ENCODE peak calls at places on chromosomes 7 and 10, in eight cellular contexts. One of them, this sample, is unnamed.

GRCh38 chr7:130272456-130273080 is 5.9 kb downstream of the CPA2 start:
- DNase-seq in A549: no peak
- DNase-seq in CD4-positive, alpha-beta T cell: no peak
- DNase-seq in endodermal cell: peak
- DNase-seq in RWPE1: peak
- DNase-seq in colonic mucosa: no peak
- DNase-seq in ovary: peak
- DNase-seq in transverse colon: no peak
- DNase-seq in this sample: peak

GRCh38 chr10:127911218-127911866 is 4.4 kb downstream of the PTPRE start:
- DNase-seq in A549: no peak
- DNase-seq in CD4-positive, alpha-beta T cell: no peak
- DNase-seq in endodermal cell: peak
- DNase-seq in RWPE1: no peak
- DNase-seq in colonic mucosa: no peak
- DNase-seq in ovary: no peak
- DNase-seq in transverse colon: no peak
- DNase-seq in this sample: no peak

GRCh38 chr7:142455392-142455791 is 197.5 kb upstream of the PRSS58 start:
- DNase-seq in A549: no peak
- DNase-seq in CD4-positive, alpha-beta T cell: no peak
- DNase-seq in endodermal cell: no peak
- DNase-seq in RWPE1: no peak
- DNase-seq in colonic mucosa: no peak
- DNase-seq in ovary: no peak
- DNase-seq in transverse colon: no peak
- DNase-seq in this sample: no peak

GRCh38 chr7:123675092-123675473 is 19.4 kb downstream of the LMOD2 start:
- DNase-seq in A549: no peak
- DNase-seq in CD4-positive, alpha-beta T cell: no peak
- DNase-seq in endodermal cell: no peak
- DNase-seq in RWPE1: peak
- DNase-seq in colonic mucosa: no peak
- DNase-seq in ovary: no peak
- DNase-seq in transverse colon: no peak
- DNase-seq in this sample: no peak

GRCh38 chr7:30836991-30837390 is 65.8 kb downstream of the MINDY4 start:
- DNase-seq in A549: no peak
- DNase-seq in CD4-positive, alpha-beta T cell: no peak
- DNase-seq in endodermal cell: no peak
- DNase-seq in RWPE1: no peak
- DNase-seq in colonic mucosa: no peak
- DNase-seq in ovary: no peak
- DNase-seq in transverse colon: no peak
- DNase-seq in this sample: no peak

GRCh38 chr7:93378131-93378530 is 146.0 kb downstream of the VPS50 start:
- DNase-seq in A549: no peak
- DNase-seq in CD4-positive, alpha-beta T cell: no peak
- DNase-seq in endodermal cell: no peak
- DNase-seq in RWPE1: no peak
- DNase-seq in colonic mucosa: no peak
- DNase-seq in ovary: no peak
- DNase-seq in transverse colon: no peak
- DNase-seq in this sample: no peak

GRCh38 chr10:38118072-38118807 is 24.1 kb downstream of the ZNF37A start:
- DNase-seq in A549: peak
- DNase-seq in CD4-positive, alpha-beta T cell: no peak
- DNase-seq in endodermal cell: no peak
- DNase-seq in RWPE1: no peak
- DNase-seq in colonic mucosa: no peak
- DNase-seq in ovary: no peak
- DNase-seq in transverse colon: no peak
- DNase-seq in this sample: no peak

GRCh38 chr7:25122373-25122772 is 2.7 kb downstream of the CYCS start:
- DNase-seq in A549: no peak
- DNase-seq in CD4-positive, alpha-beta T cell: no peak
- DNase-seq in endodermal cell: peak
- DNase-seq in RWPE1: no peak
- DNase-seq in colonic mucosa: no peak
- DNase-seq in ovary: no peak
- DNase-seq in transverse colon: no peak
- DNase-seq in this sample: no peak

GRCh38 chr10:99941942-99942835 is 67.6 kb downstream of the DNMBP start:
- DNase-seq in A549: no peak
- DNase-seq in CD4-positive, alpha-beta T cell: no peak
- DNase-seq in endodermal cell: no peak
- DNase-seq in RWPE1: no peak
- DNase-seq in colonic mucosa: no peak
- DNase-seq in ovary: peak
- DNase-seq in transverse colon: no peak
- DNase-seq in this sample: no peak

GRCh38 chr7:5425507-5426225 is 2.0 kb upstream of the TNRC18 start:
- DNase-seq in A549: peak
- DNase-seq in CD4-positive, alpha-beta T cell: no peak
- DNase-seq in endodermal cell: peak
- DNase-seq in RWPE1: peak
- DNase-seq in colonic mucosa: peak
- DNase-seq in ovary: peak
- DNase-seq in transverse colon: peak
- DNase-seq in this sample: peak

GRCh38 chr7:99459087-99459486 is 6.9 kb downstream of the ATP5MF start:
- DNase-seq in A549: peak
- DNase-seq in CD4-positive, alpha-beta T cell: no peak
- DNase-seq in endodermal cell: peak
- DNase-seq in RWPE1: no peak
- DNase-seq in colonic mucosa: no peak
- DNase-seq in ovary: no peak
- DNase-seq in transverse colon: no peak
- DNase-seq in this sample: no peak

GRCh38 chr7:24158976-24159375 is 125.0 kb upstream of the NPY start:
- DNase-seq in A549: no peak
- DNase-seq in CD4-positive, alpha-beta T cell: no peak
- DNase-seq in endodermal cell: no peak
- DNase-seq in RWPE1: no peak
- DNase-seq in colonic mucosa: no peak
- DNase-seq in ovary: no peak
- DNase-seq in transverse colon: no peak
- DNase-seq in this sample: no peak

GRCh38 chr10:71685554-71686202 is 33.9 kb downstream of the C10orf105 start:
- DNase-seq in A549: no peak
- DNase-seq in CD4-positive, alpha-beta T cell: no peak
- DNase-seq in endodermal cell: no peak
- DNase-seq in RWPE1: no peak
- DNase-seq in colonic mucosa: no peak
- DNase-seq in ovary: no peak
- DNase-seq in transverse colon: no peak
- DNase-seq in this sample: no peak

GRCh38 chr7:155807805-155808550 is 4.3 kb downstream of the SHH start:
- DNase-seq in A549: no peak
- DNase-seq in CD4-positive, alpha-beta T cell: no peak
- DNase-seq in endodermal cell: no peak
- DNase-seq in RWPE1: no peak
- DNase-seq in colonic mucosa: peak
- DNase-seq in ovary: no peak
- DNase-seq in transverse colon: peak
- DNase-seq in this sample: no peak

GRCh38 chr7:155805826-155806095 is 6.5 kb downstream of the SHH start:
- DNase-seq in A549: no peak
- DNase-seq in CD4-positive, alpha-beta T cell: no peak
- DNase-seq in endodermal cell: no peak
- DNase-seq in RWPE1: no peak
- DNase-seq in colonic mucosa: no peak
- DNase-seq in ovary: no peak
- DNase-seq in transverse colon: no peak
- DNase-seq in this sample: no peak

GRCh38 chr7:155804897-155805825 is 7.1 kb downstream of the SHH start:
- DNase-seq in A549: peak
- DNase-seq in CD4-positive, alpha-beta T cell: peak
- DNase-seq in endodermal cell: peak
- DNase-seq in RWPE1: peak
- DNase-seq in colonic mucosa: peak
- DNase-seq in ovary: peak
- DNase-seq in transverse colon: peak
- DNase-seq in this sample: peak

GRCh38 chr7:155807013-155807804 is 5.1 kb downstream of the SHH start:
- DNase-seq in A549: no peak
- DNase-seq in CD4-positive, alpha-beta T cell: no peak
- DNase-seq in endodermal cell: peak
- DNase-seq in RWPE1: no peak
- DNase-seq in colonic mucosa: peak
- DNase-seq in ovary: no peak
- DNase-seq in transverse colon: no peak
- DNase-seq in this sample: no peak

DNA sequence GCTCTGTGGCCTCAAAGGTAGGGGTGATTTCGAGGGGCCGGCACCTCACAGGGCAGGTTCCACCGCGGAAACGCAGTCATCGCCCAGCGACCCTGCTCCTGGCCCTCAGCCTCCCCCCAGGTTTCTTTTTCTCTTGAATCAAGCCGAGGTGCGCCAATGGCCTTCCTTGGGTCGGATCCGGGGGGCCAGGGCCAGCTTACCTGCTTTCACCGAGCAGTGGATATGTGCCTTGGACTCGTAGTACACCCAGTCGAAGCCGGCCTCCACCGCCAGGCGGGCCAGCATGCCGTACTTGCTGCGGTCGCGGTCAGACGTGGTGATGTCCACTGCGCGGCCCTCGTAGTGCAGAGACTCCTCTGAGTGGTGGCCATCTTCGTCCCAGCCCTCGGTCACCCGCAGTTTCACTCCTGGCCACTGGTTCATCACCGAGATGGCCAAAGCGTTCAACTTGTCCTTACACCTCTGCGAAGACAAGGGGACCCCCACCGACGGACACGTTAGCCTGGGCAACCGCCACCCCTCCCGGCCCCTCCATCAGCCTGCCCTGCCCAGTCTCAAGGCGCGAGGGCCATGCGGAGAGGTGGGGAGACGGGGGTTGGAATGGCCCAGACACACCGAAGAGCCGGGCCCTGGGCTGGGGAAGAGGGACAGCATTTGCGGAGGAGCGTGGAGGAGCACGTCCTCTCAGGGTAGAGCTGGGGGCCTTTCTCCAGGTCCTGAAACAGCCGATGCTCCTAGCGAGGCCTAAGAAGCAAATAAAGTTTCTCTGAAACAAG is 6.0 kb downstream of the SHH start:
- DNase-seq in A549: no peak
- DNase-seq in CD4-positive, alpha-beta T cell: no peak
- DNase-seq in endodermal cell: peak
- DNase-seq in RWPE1: no peak
- DNase-seq in colonic mucosa: no peak
- DNase-seq in ovary: no peak
- DNase-seq in transverse colon: no peak
- DNase-seq in this sample: no peak
- TF ChIP-seq CTCF in A549: no peak
- TF ChIP-seq CTCF in CD4-positive, alpha-beta T cell: no peak
- TF ChIP-seq CTCF in endodermal cell: peak
- TF ChIP-seq CTCF in RWPE1: no peak
- TF ChIP-seq CTCF in colonic mucosa: no peak
- TF ChIP-seq CTCF in ovary: no peak
- TF ChIP-seq CTCF in transverse colon: no peak
- TF ChIP-seq CTCF in this sample: no peak

DNA sequence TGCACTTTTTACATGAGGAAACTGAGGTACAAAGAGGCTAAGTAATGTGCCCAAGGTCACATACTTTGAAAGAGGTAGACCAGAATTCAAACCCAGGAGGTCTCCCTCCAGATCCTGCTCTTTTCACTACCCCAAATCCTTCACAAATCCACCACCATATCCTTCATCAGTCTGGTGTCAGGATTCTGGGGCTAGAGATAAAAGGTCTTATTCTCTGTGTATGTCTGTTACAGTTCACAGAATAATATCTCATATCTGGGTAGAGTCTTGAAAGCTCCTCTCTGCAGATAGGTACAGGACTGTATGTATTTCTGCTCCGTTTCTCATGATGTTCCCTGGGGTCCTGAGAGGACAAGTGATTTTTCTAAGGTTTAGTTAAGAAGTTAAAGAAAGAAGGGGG is 4.9 kb downstream of the PIK3CG start:
- DNase-seq in A549: no peak
- DNase-seq in CD4-positive, alpha-beta T cell: no peak
- DNase-seq in endodermal cell: no peak
- DNase-seq in RWPE1: no peak
- DNase-seq in colonic mucosa: no peak
- DNase-seq in ovary: no peak
- DNase-seq in transverse colon: no peak
- DNase-seq in this sample: no peak
- H3K27ac ChIP-seq in A549: no peak
- H3K27ac ChIP-seq in CD4-positive, alpha-beta T cell: no peak
- H3K27ac ChIP-seq in endodermal cell: no peak
- H3K27ac ChIP-seq in RWPE1: no peak
- H3K27ac ChIP-seq in colonic mucosa: no peak
- H3K27ac ChIP-seq in ovary: no peak
- H3K27ac ChIP-seq in transverse colon: no peak
- H3K27ac ChIP-seq in this sample: no peak

GRCh38 chr7:127404282-127405049 is 12.0 kb upstream of the ZNF800 start:
- DNase-seq in A549: no peak
- DNase-seq in CD4-positive, alpha-beta T cell: no peak
- DNase-seq in endodermal cell: no peak
- DNase-seq in RWPE1: no peak
- DNase-seq in colonic mucosa: no peak
- DNase-seq in ovary: no peak
- DNase-seq in transverse colon: no peak
- DNase-seq in this sample: no peak

GRCh38 chr7:127413326-127413725 is 20.8 kb upstream of the ZNF800 start:
- DNase-seq in A549: no peak
- DNase-seq in CD4-positive, alpha-beta T cell: no peak
- DNase-seq in endodermal cell: no peak
- DNase-seq in RWPE1: no peak
- DNase-seq in colonic mucosa: no peak
- DNase-seq in ovary: no peak
- DNase-seq in transverse colon: no peak
- DNase-seq in this sample: no peak

GRCh38 chr7:127413962-127414361 is 21.5 kb upstream of the ZNF800 start:
- DNase-seq in A549: no peak
- DNase-seq in CD4-positive, alpha-beta T cell: no peak
- DNase-seq in endodermal cell: no peak
- DNase-seq in RWPE1: no peak
- DNase-seq in colonic mucosa: no peak
- DNase-seq in ovary: no peak
- DNase-seq in transverse colon: no peak
- DNase-seq in this sample: no peak

GRCh38 chr7:127415060-127415742 is 22.7 kb upstream of the ZNF800 start:
- DNase-seq in A549: no peak
- DNase-seq in CD4-positive, alpha-beta T cell: no peak
- DNase-seq in endodermal cell: no peak
- DNase-seq in RWPE1: no peak
- DNase-seq in colonic mucosa: no peak
- DNase-seq in ovary: no peak
- DNase-seq in transverse colon: no peak
- DNase-seq in this sample: no peak

GRCh38 chr7:127409629-127410028 is 17.1 kb upstream of the ZNF800 start:
- DNase-seq in A549: no peak
- DNase-seq in CD4-positive, alpha-beta T cell: no peak
- DNase-seq in endodermal cell: no peak
- DNase-seq in RWPE1: no peak
- DNase-seq in colonic mucosa: no peak
- DNase-seq in ovary: no peak
- DNase-seq in transverse colon: no peak
- DNase-seq in this sample: no peak
- TF ChIP-seq CTCF in A549: no peak
- TF ChIP-seq CTCF in CD4-positive, alpha-beta T cell: no peak
- TF ChIP-seq CTCF in endodermal cell: peak
- TF ChIP-seq CTCF in RWPE1: no peak
- TF ChIP-seq CTCF in colonic mucosa: no peak
- TF ChIP-seq CTCF in ovary: no peak
- TF ChIP-seq CTCF in transverse colon: no peak
- TF ChIP-seq CTCF in this sample: no peak

GRCh38 chr7:81887098-81887497 is 117.3 kb upstream of the HGF start:
- DNase-seq in A549: no peak
- DNase-seq in CD4-positive, alpha-beta T cell: no peak
- DNase-seq in endodermal cell: no peak
- DNase-seq in RWPE1: no peak
- DNase-seq in colonic mucosa: no peak
- DNase-seq in ovary: no peak
- DNase-seq in transverse colon: no peak
- DNase-seq in this sample: no peak
- H3K27ac ChIP-seq in A549: no peak
- H3K27ac ChIP-seq in CD4-positive, alpha-beta T cell: no peak
- H3K27ac ChIP-seq in endodermal cell: no peak
- H3K27ac ChIP-seq in RWPE1: no peak
- H3K27ac ChIP-seq in colonic mucosa: no peak
- H3K27ac ChIP-seq in ovary: no peak
- H3K27ac ChIP-seq in transverse colon: no peak
- H3K27ac ChIP-seq in this sample: no peak